ENCODE peak calls at places on chromosomes 5 and 9, in six cellular contexts. H is GM12891, G is KBM-7, K is heart left ventricle, M is GM12865, C is H54. R is an unnamed sample.

GRCh38 chr9:87569008-87569908 is 71.6 kb downstream of the DAPK1 start:
- DNase-seq in G (no peak), C (no peak), K (no peak), H (no peak), M (peak), R (no peak)

GRCh38 chr5:136457390-136458094 is 92.2 kb upstream of the TRPC7 start:
- DNase-seq in M (no peak), K (no peak), C (no peak), G (no peak), H (no peak), R (no peak)

GRCh38 chr9:1619915-1620705 is 395.0 kb upstream of the SMARCA2 start:
- DNase-seq in K (no peak), M (peak), H (no peak), G (no peak), C (no peak), R (no peak)

GRCh38 chr9:94207781-94208180 is 51.3 kb upstream of the ZNF169 start:
- DNase-seq in M (no peak), H (no peak), K (no peak), C (no peak), G (no peak), R (no peak)

GRCh38 chr9:111178361-111179043 is 140.2 kb upstream of the LPAR1 start:
- DNase-seq in K (no peak), H (no peak), C (no peak), G (no peak), M (peak), R (no peak)

GRCh38 chr5:74578356-74579044 is 62.0 kb downstream of the ENC1 start:
- DNase-seq in H (no peak), C (no peak), K (no peak), M (peak), G (no peak), R (no peak)

GRCh38 chr9:94805585-94805984 is 79.1 kb downstream of the AOPEP start:
- DNase-seq in M (no peak), H (no peak), K (no peak), C (peak), G (no peak), R (no peak)

GRCh38 chr5:21685536-21685935 is 1167.6 kb downstream of the CDH12 start:
- DNase-seq in C (no peak), H (no peak), G (no peak), K (no peak), M (no peak), R (no peak)

GRCh38 chr5:74442466-74442865 is 198.1 kb downstream of the ENC1 start:
- DNase-seq in K (no peak), C (no peak), G (no peak), H (no peak), M (no peak), R (no peak)

GRCh38 chr9:16069671-16070586 is 517.1 kb downstream of the CCDC171 start:
- DNase-seq in M (no peak), H (no peak), C (no peak), G (no peak), K (no peak), R (no peak)

GRCh38 chr5:143501176-143501840 is 97.8 kb upstream of the NR3C1 start:
- DNase-seq in H (no peak), M (no peak), G (no peak), C (no peak), K (no peak), R (no peak)

GRCh38 chr5:179805529-179806249 is 977 bp downstream of the MGAT4B start:
- DNase-seq in H (peak), K (peak), C (no peak), M (peak), G (peak), R (peak)

GRCh38 chr5:126975791-126976190 is 54.6 kb downstream of the MARCHF3 start:
- DNase-seq in K (no peak), H (no peak), C (no peak), G (no peak), M (no peak), R (no peak)

GRCh38 chr9:75382126-75382525 is 293.8 kb downstream of the OSTF1 start:
- DNase-seq in G (no peak), H (no peak), M (no peak), C (no peak), K (no peak), R (no peak)

GRCh38 chr9:120767451-120767850 is 25.8 kb downstream of the FBXW2 start:
- DNase-seq in C (no peak), K (no peak), G (no peak), M (no peak), H (no peak), R (no peak)

GRCh38 chr9:105693435-105694275 is 686 bp upstream of the TMEM38B start:
- DNase-seq in H (no peak), K (no peak), G (peak), M (peak), C (no peak), R (peak)

GRCh38 chr5:143506881-143507552 is 103.5 kb upstream of the NR3C1 start:
- DNase-seq in K (no peak), H (no peak), M (no peak), G (no peak), C (peak), R (no peak)

GRCh38 chr5:125058185-125058826 is 311.9 kb upstream of the ZNF608 start:
- DNase-seq in G (no peak), C (no peak), H (no peak), M (no peak), K (no peak), R (no peak)

GRCh38 chr5:82894754-82895153 is 182.4 kb downstream of the TMEM167A start:
- DNase-seq in G (no peak), K (no peak), C (no peak), M (no peak), H (no peak), R (no peak)

GRCh38 chr9:108478431-108478837 is 377.4 kb downstream of the ACTL7B start:
- DNase-seq in K (no peak), H (no peak), C (no peak), G (no peak), M (peak), R (no peak)

GRCh38 chr5:111135946-111136345 is 43.8 kb downstream of the WDR36 start:
- DNase-seq in H (no peak), C (peak), K (no peak), M (no peak), G (no peak), R (no peak)

GRCh38 chr9:126676685-126677143 is 63.0 kb downstream of the LMX1B start:
- DNase-seq in M (no peak), K (no peak), H (no peak), C (no peak), G (no peak), R (peak)

GRCh38 chr9:14301582-14301981 is 12.4 kb downstream of the NFIB start:
- DNase-seq in M (no peak), H (no peak), G (no peak), K (no peak), C (no peak), R (no peak)

GRCh38 chr5:137333461-137333860 is 165.7 kb downstream of the SPOCK1 start:
- DNase-seq in G (no peak), H (no peak), C (no peak), K (no peak), M (no peak), R (no peak)

GRCh38 chr5:171386006-171386671 is 1.5 kb upstream of the NPM1 start:
- DNase-seq in K (no peak), M (no peak), C (no peak), G (no peak), H (no peak), R (no peak)

R was measured in activated CD8-positive, alpha-beta T cell treated with anti-CD3 and anti-CD28 coated beads for 36 hours.